ENCODE peak calls at places on chromosomes 11 and 22, in four cellular contexts. Z, V, Q and B are unnamed samples.

GRCh38 chr11:45818961-45819605 is 14.1 kb downstream of the SLC35C1 start:
- DNase-seq in Z (no peak), V (no peak), Q (no peak), B (no peak)

GRCh38 chr11:110564676-110565343 is 135.1 kb downstream of the FDX1 start:
- DNase-seq in Z (no peak), V (no peak), Q (no peak), B (no peak)

GRCh38 chr11:72583616-72584292 is 90.5 kb downstream of the PDE2A start:
- DNase-seq in V (no peak), Q (no peak), Z (no peak), B (no peak)

GRCh38 chr22:35629406-35630234 is 12.5 kb upstream of the MB start:
- DNase-seq in Q (no peak), V (peak; percentile 91), Z (peak; percentile 99), B (no peak)

GRCh38 chr11:90737328-90738050 is 514.6 kb upstream of the CHORDC1 start:
- DNase-seq in Z (no peak), V (no peak), Q (no peak), B (no peak)

GRCh38 chr11:114185436-114185835 is 110.8 kb upstream of the NNMT start:
- DNase-seq in V (no peak), Z (no peak), Q (no peak), B (no peak)

GRCh38 chr11:60866911-60867870 is at the start of gene ZP1:
- DNase-seq in V (no peak), Q (no peak), Z (no peak), B (peak; percentile 18)

GRCh38 chr11:66473608-66474525 is 6.4 kb upstream of the DPP3 start:
- DNase-seq in V (no peak), Q (peak; percentile 38), Z (no peak), B (no peak)

GRCh38 chr11:14119357-14119756 is 156.8 kb downstream of the SPON1 start:
- DNase-seq in V (peak; percentile 49), Z (no peak), Q (no peak), B (peak; percentile 37)

GRCh38 chr11:43987384-43988039 is 45.1 kb downstream of the C11orf96 start:
- DNase-seq in Z (peak; percentile 98), Q (no peak), V (no peak), B (peak; percentile 67)

GRCh38 chr11:73308003-73308962 is at the start of gene ARHGEF17:
- DNase-seq in Q (peak; percentile 87), V (no peak), Z (peak; percentile 83), B (peak; percentile 80)

GRCh38 chr11:10540546-10540914 is 457 bp downstream of the RNF141 start:
- DNase-seq in Z (peak; percentile 57), Q (no peak), V (no peak), B (peak; percentile 63)

GRCh38 chr22:27749597-27750225 is 51.8 kb downstream of the MN1 start:
- DNase-seq in V (no peak), Z (peak; percentile 61), Q (no peak), B (no peak)

GRCh38 chr11:87453531-87454089 is 415.9 kb downstream of the TMEM135 start:
- DNase-seq in Q (no peak), V (no peak), Z (no peak), B (no peak)